ENCODE peak calls at places on chromosomes 7 and 10, in six cellular contexts. O is neuronal stem cell; J is CD8-positive, alpha-beta T cell; Y is coronary artery; Z is pancreas; C is psoas muscle. B is an unnamed sample.
A peak's percentile ranks its signal among the peaks of the same experiment; 100 is the strongest.

GRCh38 chr10:86803156-86803555 is 46.7 kb downstream of the BMPR1A start:
- DNase-seq in O (no peak), J (no peak), Y (no peak), Z (no peak), C (no peak), B (no peak)

GRCh38 chr10:117635851-117636250 is 93.3 kb downstream of the EMX2 start:
- DNase-seq in O (no peak), J (no peak), Y (no peak), Z (no peak), C (no peak), B (no peak)

GRCh38 chr10:17454801-17455520 is 566 bp upstream of the ST8SIA6 start:
- DNase-seq in O (no peak), J (no peak), Y (no peak), Z (no peak), C (no peak), B (no peak)

GRCh38 chr7:6556196-6556595 is 4.9 kb upstream of the GRID2IP start:
- DNase-seq in O (no peak), J (no peak), Y (no peak), Z (no peak), C (no peak), B (no peak)

GRCh38 chr10:102121739-102122372 is 1.7 kb upstream of the LDB1 start:
- DNase-seq in O (no peak), J (no peak), Y (no peak), Z (no peak), C (no peak), B (no peak)

GRCh38 chr7:139731802-139732470 is 45.9 kb downstream of the HIPK2 start:
- DNase-seq in O (no peak), J (no peak), Y (peak; percentile 96), Z (peak; percentile 88), C (peak; percentile 94), B (peak; percentile 79)

GRCh38 chr10:128596906-128597305 is 470.7 kb upstream of the MKI67 start:
- DNase-seq in O (no peak), J (no peak), Y (no peak), Z (no peak), C (no peak), B (no peak)

GRCh38 chr10:72612203-72612826 is 13.6 kb downstream of the MICU1 start:
- DNase-seq in O (no peak), J (no peak), Y (no peak), Z (no peak), C (no peak), B (no peak)

GRCh38 chr7:95411036-95411435 is 14.9 kb upstream of the PON3 start:
- DNase-seq in O (no peak), J (no peak), Y (no peak), Z (no peak), C (no peak), B (no peak)

GRCh38 chr10:13722747-13723657 is 136.2 kb downstream of the PRPF18 start:
- DNase-seq in O (no peak), J (no peak), Y (no peak), Z (no peak), C (no peak), B (no peak)

GRCh38 chr7:25221009-25221408 is 7.3 kb downstream of the NPVF start:
- DNase-seq in O (no peak), J (no peak), Y (no peak), Z (no peak), C (no peak), B (no peak)

GRCh38 chr10:1009071-1009494 is 16.6 kb downstream of the IDI2 start:
- DNase-seq in O (no peak), J (no peak), Y (no peak), Z (no peak), C (no peak), B (no peak)

DNA sequence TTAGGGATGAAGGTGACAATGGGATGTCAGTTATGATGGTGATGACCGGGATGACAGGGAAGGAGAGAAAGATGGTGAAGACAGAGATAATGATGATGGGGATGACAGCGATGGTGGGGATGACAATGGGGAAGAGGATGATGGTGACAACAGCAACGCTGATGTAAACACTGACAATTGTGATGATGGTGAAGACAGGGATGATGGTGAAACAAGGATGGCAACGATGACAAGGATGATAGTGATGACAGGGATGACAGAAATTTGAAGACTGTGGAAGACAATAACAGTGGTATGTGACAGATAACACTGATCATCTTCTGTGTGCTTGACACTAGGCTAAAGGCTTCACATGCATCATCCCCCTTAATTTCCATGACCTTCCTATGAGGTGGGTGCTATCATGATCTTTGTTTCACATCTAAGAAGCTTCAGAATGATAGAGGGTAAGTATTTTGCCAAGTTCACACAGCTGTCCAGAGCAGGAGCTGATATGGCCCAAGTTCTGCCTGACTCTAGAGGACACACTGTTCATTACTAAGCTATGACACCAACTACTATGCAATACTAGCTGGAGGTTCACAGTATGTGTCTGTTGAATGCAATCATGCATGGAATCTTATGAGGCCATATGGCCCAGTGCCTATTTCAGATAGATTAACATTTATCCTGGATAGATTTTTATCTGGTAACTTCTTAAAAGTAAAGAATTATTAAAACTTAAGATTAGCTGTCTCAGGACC is 105.6 kb downstream of the RNLS start:
- DNase-seq in O (no peak), J (no peak), Y (no peak), Z (no peak), C (no peak), B (no peak)
- H3K27ac ChIP-seq in O (no peak overlapping the region), J (no peak overlapping the region), Y (no peak overlapping the region), Z (no peak overlapping the region), C (peak overlapping the region; percentile 68), B (no peak overlapping the region)

GRCh38 chr10:25063644-25064043 is 47.2 kb downstream of the THNSL1 start:
- DNase-seq in O (no peak), J (no peak), Y (no peak), Z (no peak), C (no peak), B (no peak)

GRCh38 chr10:25061125-25061524 is 44.7 kb downstream of the THNSL1 start:
- DNase-seq in O (no peak), J (no peak), Y (no peak), Z (no peak), C (no peak), B (no peak)

GRCh38 chr10:25059990-25060389 is 43.6 kb downstream of the THNSL1 start:
- DNase-seq in O (no peak), J (no peak), Y (peak; percentile 80), Z (peak; percentile 46), C (no peak), B (peak; percentile 60)

GRCh38 chr10:25063157-25063556 is 46.7 kb downstream of the THNSL1 start:
- DNase-seq in O (no peak), J (no peak), Y (no peak), Z (no peak), C (no peak), B (no peak)

GRCh38 chr10:25061711-25062455 is 45.5 kb downstream of the THNSL1 start:
- DNase-seq in O (no peak), J (no peak), Y (no peak), Z (no peak), C (no peak), B (no peak)
- H3K4me3 ChIP-seq in O (no peak overlapping the region), J (no peak overlapping the region), Y (peak overlapping the region; percentile 19), Z (no peak overlapping the region), C (no peak overlapping the region), B (peak overlapping the region; percentile 60)

DNA sequence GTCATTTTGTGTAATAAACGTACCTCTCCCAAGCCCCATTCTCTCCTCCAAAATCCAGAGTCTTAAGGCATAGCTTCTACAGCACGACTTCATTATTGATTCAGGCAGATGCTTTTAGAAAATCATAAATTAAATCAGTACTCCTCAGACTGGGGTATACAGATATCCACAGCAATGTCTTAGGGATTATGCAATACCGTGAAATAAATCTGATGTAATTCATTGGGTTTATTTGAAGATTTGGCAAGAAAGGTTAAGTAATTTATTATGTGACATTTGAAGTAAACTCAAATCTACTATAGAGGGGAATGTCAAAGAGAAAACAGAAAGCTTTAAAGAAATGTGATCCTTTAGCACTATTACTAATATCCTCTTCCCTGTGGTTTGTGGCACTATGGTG is 246.1 kb upstream of the PLXDC2 start:
- DNase-seq in O (no peak), J (no peak), Y (no peak), Z (no peak), C (no peak), B (no peak)
- H3K27ac ChIP-seq in O (no peak overlapping the region), J (no peak overlapping the region), Y (no peak overlapping the region), Z (no peak overlapping the region), C (peak overlapping the region; percentile 56), B (peak overlapping the region; percentile 29)

GRCh38 chr7:108584211-108584610 is 14.5 kb downstream of the DNAJB9 start:
- DNase-seq in O (no peak), J (no peak), Y (no peak), Z (no peak), C (no peak), B (no peak)
- H3K4me3 ChIP-seq in O (no peak overlapping the region), J (no peak overlapping the region), Y (no peak overlapping the region), Z (no peak overlapping the region), C (no peak overlapping the region), B (no peak overlapping the region)

DNA sequence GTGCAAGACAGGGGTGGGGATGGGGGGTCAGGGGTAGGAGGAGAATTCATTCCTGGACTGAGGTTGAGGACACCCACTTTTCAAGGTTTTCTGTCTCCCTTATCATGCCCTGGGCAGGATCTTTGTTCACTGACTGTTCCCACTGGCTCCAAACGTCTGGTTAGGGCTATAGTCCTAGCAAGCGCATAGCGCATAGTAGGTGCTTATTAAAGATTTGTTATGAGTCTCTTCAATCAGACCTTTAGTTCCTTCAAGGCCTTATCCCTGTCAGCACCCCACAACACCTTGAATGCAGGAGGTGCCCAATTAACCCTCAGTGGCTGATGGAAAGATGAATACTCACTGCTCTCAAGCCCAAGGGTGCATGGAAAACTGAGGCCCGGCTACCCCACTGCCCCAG is 177.9 kb downstream of the SH3PXD2A start:
- DNase-seq in O (no peak), J (no peak), Y (no peak), Z (no peak), C (no peak), B (no peak)
- H3K27ac ChIP-seq in O (no peak overlapping the region), J (peak overlapping the region; percentile 45), Y (peak overlapping the region; percentile 79), Z (peak overlapping the region; percentile 39), C (peak overlapping the region; percentile 30), B (peak overlapping the region; percentile 19)

GRCh38 chr10:22444219-22444788 is 99.0 kb downstream of the SPAG6 start:
- DNase-seq in O (no peak), J (no peak), Y (no peak), Z (no peak), C (no peak), B (no peak)

GRCh38 chr10:22442063-22442462 is 96.8 kb downstream of the SPAG6 start:
- DNase-seq in O (no peak), J (no peak), Y (no peak), Z (no peak), C (no peak), B (no peak)

GRCh38 chr10:22445460-22445859 is 100.2 kb downstream of the SPAG6 start:
- DNase-seq in O (no peak), J (no peak), Y (no peak), Z (no peak), C (no peak), B (no peak)

GRCh38 chr10:22443200-22443881 is 98.0 kb downstream of the SPAG6 start:
- DNase-seq in O (no peak), J (no peak), Y (no peak), Z (no peak), C (no peak), B (no peak)

DNA sequence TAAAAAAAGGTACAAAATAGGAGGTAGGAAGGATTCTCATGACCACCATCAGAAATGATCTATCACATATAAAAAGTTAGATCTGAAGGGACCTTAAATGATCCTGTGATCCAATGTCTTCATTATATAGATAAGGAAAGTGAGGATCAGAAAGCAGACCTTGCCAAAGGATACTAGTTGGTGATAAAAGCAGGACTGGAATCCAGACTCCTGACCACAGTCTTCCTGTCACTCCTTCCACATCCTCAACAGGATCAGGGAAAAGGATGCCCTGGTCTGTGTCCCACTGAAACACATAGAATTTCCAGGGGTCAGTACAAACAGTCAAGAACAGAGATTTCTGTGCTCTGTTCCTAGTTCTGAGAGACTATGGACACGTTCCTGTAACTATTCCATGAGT is 97.2 kb downstream of the SPAG6 start:
- DNase-seq in O (no peak), J (no peak), Y (no peak), Z (no peak), C (no peak), B (no peak)
- H3K4me3 ChIP-seq in O (no peak overlapping the region), J (no peak overlapping the region), Y (no peak overlapping the region), Z (no peak overlapping the region), C (no peak overlapping the region), B (no peak overlapping the region)

B was measured in thoracic aorta.